ENCODE peak calls at places on chromosomes 16 and 17, in seven cellular contexts. B is T1000, X is lower leg skin, C is NCI-H69, G is DMS 273 treated with DMSO at 0.1 percent for 48 hours, R is heart left ventricle, Z is prostate gland. T is an unnamed sample.

GRCh38 chr17:78529871-78530670 is 47.1 kb downstream of the DNAH17 start:
- DNase-seq in B (no peak), X (no peak), C (peak; percentile 97), G (peak; percentile 83), R (no peak), Z (no peak), T (no peak)

GRCh38 chr16:84487358-84487757 is 17.1 kb downstream of the MEAK7 start:
- DNase-seq in B (no peak), X (peak; percentile 20), C (no peak), G (no peak), R (no peak), Z (no peak), T (no peak)

GRCh38 chr16:68345351-68345810 is 34.6 kb downstream of the PRMT7 start:
- DNase-seq in B (no peak), X (no peak), C (no peak), G (no peak), R (peak; percentile 63), Z (no peak), T (no peak)

GRCh38 chr16:83403751-83404150 is 404.0 kb upstream of the HSBP1 start:
- DNase-seq in B (no peak), X (no peak), C (no peak), G (no peak), R (no peak), Z (no peak), T (peak; percentile 81)

GRCh38 chr17:40122466-40122943 is 734 bp downstream of the MSL1 start:
- DNase-seq in B (no peak), X (peak; percentile 84), C (peak; percentile 61), G (no peak), R (peak; percentile 57), Z (no peak), T (peak; percentile 61)

GRCh38 chr17:44438634-44439033 is 49.2 kb upstream of the ITGA2B start:
- DNase-seq in B (no peak), X (no peak), C (no peak), G (no peak), R (no peak), Z (no peak), T (peak; percentile 5)

GRCh38 chr17:179066-179432 is 2.4 kb downstream of the DOC2B start:
- DNase-seq in B (no peak), X (no peak), C (no peak), G (no peak), R (peak; percentile 36), Z (no peak), T (no peak)

GRCh38 chr16:66408181-66409048 is 18.7 kb upstream of the BEAN1 start:
- DNase-seq in B (peak; percentile 31), X (peak; percentile 60), C (peak; percentile 51), G (no peak), R (peak; percentile 70), Z (peak; percentile 19), T (peak; percentile 60)

GRCh38 chr16:87046235-87046634 is 271.0 kb downstream of the C16orf95 start:
- DNase-seq in B (no peak), X (no peak), C (no peak), G (no peak), R (no peak), Z (no peak), T (no peak)

GRCh38 chr16:86515420-86515779 is 5.1 kb downstream of the FOXF1 start:
- DNase-seq in B (no peak), X (no peak), C (no peak), G (no peak), R (no peak), Z (no peak), T (no peak)

GRCh38 chr17:35460354-35460851 is 11.8 kb upstream of the SLFN13 start:
- DNase-seq in B (no peak), X (peak; percentile 87), C (peak; percentile 66), G (no peak), R (no peak), Z (peak; percentile 39), T (no peak)

GRCh38 chr17:42025191-42025579 is 5.3 kb downstream of the NKIRAS2 start:
- DNase-seq in B (no peak), X (no peak), C (no peak), G (no peak), R (no peak), Z (no peak), T (no peak)

GRCh38 chr16:29710227-29711219 is 31.5 kb downstream of the QPRT start:
- DNase-seq in B (peak; percentile 16), X (no peak), C (peak; percentile 48), G (peak; percentile 21), R (no peak), Z (no peak), T (peak; percentile 78)

GRCh38 chr17:67452681-67453554 is 75.8 kb downstream of the PITPNC1 start:
- DNase-seq in B (no peak), X (peak; percentile 25), C (peak; percentile 95), G (no peak), R (no peak), Z (no peak), T (no peak)

GRCh38 chr16:16020291-16020690 is 70.9 kb downstream of the ABCC1 start:
- DNase-seq in B (no peak), X (no peak), C (no peak), G (no peak), R (no peak), Z (no peak), T (no peak)

GRCh38 chr16:21104124-21104860 is 46.4 kb downstream of the DNAH3 start:
- DNase-seq in B (no peak), X (peak; percentile 21), C (no peak), G (no peak), R (no peak), Z (no peak), T (peak; percentile 80)

GRCh38 chr17:81794509-81794908 is 9.4 kb upstream of the GCGR start:
- DNase-seq in B (no peak), X (no peak), C (peak; percentile 56), G (no peak), R (no peak), Z (no peak), T (no peak)

GRCh38 chr17:47267354-47267828 is 13.8 kb downstream of the ITGB3 start:
- DNase-seq in B (peak; percentile 89), X (no peak), C (no peak), G (no peak), R (no peak), Z (no peak), T (peak; percentile 95)

GRCh38 chr17:8807070-8807550 is 7.9 kb upstream of the MFSD6L start:
- DNase-seq in B (no peak), X (peak; percentile 26), C (no peak), G (no peak), R (no peak), Z (no peak), T (peak; percentile 14)

GRCh38 chr17:3557768-3558583 is at the start of gene TRPV3:
- DNase-seq in B (no peak), X (peak; percentile 90), C (peak; percentile 5), G (no peak), R (no peak), Z (peak; percentile 15), T (no peak)

GRCh38 chr17:61470530-61471136 is 18.4 kb downstream of the TBX4 start:
- DNase-seq in B (no peak), X (no peak), C (no peak), G (no peak), R (peak; percentile 15), Z (no peak), T (no peak)

GRCh38 chr17:83171661-83172060 is 92.3 kb downstream of the METRNL start:
- DNase-seq in B (no peak), X (peak; percentile 79), C (no peak), G (peak; percentile 5), R (no peak), Z (no peak), T (no peak)

GRCh38 chr17:15952048-15952532 is 7.2 kb downstream of the ADORA2B start:
- DNase-seq in B (no peak), X (no peak), C (no peak), G (no peak), R (no peak), Z (no peak), T (no peak)

GRCh38 chr17:1197781-1198490 is 18.2 kb upstream of the ABR start:
- DNase-seq in B (no peak), X (peak; percentile 96), C (no peak), G (no peak), R (peak; percentile 68), Z (no peak), T (peak; percentile 46)

GRCh38 chr17:76585048-76585648 is 512 bp downstream of the ST6GALNAC2 start:
- DNase-seq in B (no peak), X (no peak), C (no peak), G (no peak), R (peak; percentile 45), Z (no peak), T (peak; percentile 25)

GRCh38 chr17:48139948-48140347 is 32.4 kb downstream of the SNX11 start:
- DNase-seq in B (no peak), X (peak; percentile 68), C (no peak), G (no peak), R (no peak), Z (no peak), T (peak; percentile 18)

GRCh38 chr17:65092262-65092661 is 35.7 kb upstream of the GNA13 start:
- DNase-seq in B (no peak), X (no peak), C (no peak), G (no peak), R (no peak), Z (no peak), T (peak; percentile 52)

GRCh38 chr16:86313631-86314030 is 196.7 kb upstream of the FOXF1 start:
- DNase-seq in B (no peak), X (no peak), C (no peak), G (no peak), R (no peak), Z (no peak), T (no peak)

GRCh38 chr16:59355704-59356103 is 621.6 kb upstream of the GOT2 start:
- DNase-seq in B (no peak), X (no peak), C (no peak), G (peak; percentile 36), R (no peak), Z (no peak), T (no peak)

GRCh38 chr16:16063685-16064084 is 114.3 kb downstream of the ABCC1 start:
- DNase-seq in B (no peak), X (no peak), C (no peak), G (no peak), R (no peak), Z (no peak), T (no peak)

GRCh38 chr17:64236827-64237403 is 26.1 kb downstream of the TEX2 start:
- DNase-seq in B (peak; percentile 39), X (no peak), C (no peak), G (no peak), R (no peak), Z (no peak), T (no peak)

GRCh38 chr17:81428121-81428515 is 32.9 kb downstream of the BAHCC1 start:
- DNase-seq in B (no peak), X (no peak), C (peak; percentile 90), G (peak; percentile 26), R (no peak), Z (no peak), T (no peak)

T was measured in EH.